ENCODE peak calls at places on chromosome 3, in seven cellular contexts. One of them, this sample, is unnamed.

GRCh38 chr3:31213869-31214486 is 318.7 kb upstream of the STT3B start:
- DNase-seq in sigmoid colon: no peak
- DNase-seq in lower leg skin: no peak
- DNase-seq in stomach: no peak
- DNase-seq in tibial nerve: no peak
- DNase-seq in transverse colon: peak
- DNase-seq in HCT116: no peak
- DNase-seq in this sample: no peak

GRCh38 chr3:48468329-48468731 is 21.8 kb downstream of the ATRIP start:
- DNase-seq in sigmoid colon: no peak
- DNase-seq in lower leg skin: no peak
- DNase-seq in stomach: peak
- DNase-seq in tibial nerve: no peak
- DNase-seq in transverse colon: peak
- DNase-seq in HCT116: no peak
- DNase-seq in this sample: peak

GRCh38 chr3:69085543-69086132 is 901 bp downstream of the ARL6IP5 start:
- DNase-seq in sigmoid colon: no peak
- DNase-seq in lower leg skin: no peak
- DNase-seq in stomach: peak
- DNase-seq in tibial nerve: no peak
- DNase-seq in transverse colon: peak
- DNase-seq in HCT116: no peak
- DNase-seq in this sample: peak

GRCh38 chr3:185716436-185717090 is 108.3 kb downstream of the IGF2BP2 start:
- DNase-seq in sigmoid colon: no peak
- DNase-seq in lower leg skin: no peak
- DNase-seq in stomach: no peak
- DNase-seq in tibial nerve: no peak
- DNase-seq in transverse colon: peak
- DNase-seq in HCT116: no peak
- DNase-seq in this sample: no peak

GRCh38 chr3:157868168-157868567 is 238.1 kb downstream of the SHOX2 start:
- DNase-seq in sigmoid colon: no peak
- DNase-seq in lower leg skin: no peak
- DNase-seq in stomach: no peak
- DNase-seq in tibial nerve: no peak
- DNase-seq in transverse colon: no peak
- DNase-seq in HCT116: no peak
- DNase-seq in this sample: no peak

GRCh38 chr3:139260041-139260486 is 83.8 kb upstream of the MRPS22 start:
- DNase-seq in sigmoid colon: no peak
- DNase-seq in lower leg skin: no peak
- DNase-seq in stomach: no peak
- DNase-seq in tibial nerve: no peak
- DNase-seq in transverse colon: no peak
- DNase-seq in HCT116: no peak
- DNase-seq in this sample: no peak

GRCh38 chr3:172140499-172141391 is 101.4 kb downstream of the FNDC3B start:
- DNase-seq in sigmoid colon: peak
- DNase-seq in lower leg skin: no peak
- DNase-seq in stomach: no peak
- DNase-seq in tibial nerve: no peak
- DNase-seq in transverse colon: peak
- DNase-seq in HCT116: no peak
- DNase-seq in this sample: peak

GRCh38 chr3:133448478-133449122 is 48.7 kb downstream of the BFSP2 start:
- DNase-seq in sigmoid colon: no peak
- DNase-seq in lower leg skin: no peak
- DNase-seq in stomach: no peak
- DNase-seq in tibial nerve: no peak
- DNase-seq in transverse colon: peak
- DNase-seq in HCT116: no peak
- DNase-seq in this sample: peak

GRCh38 chr3:156150434-156151066 is 30.2 kb downstream of the KCNAB1 start:
- DNase-seq in sigmoid colon: peak
- DNase-seq in lower leg skin: peak
- DNase-seq in stomach: peak
- DNase-seq in tibial nerve: peak
- DNase-seq in transverse colon: peak
- DNase-seq in HCT116: peak
- DNase-seq in this sample: peak

GRCh38 chr3:184230603-184231528 is 1.5 kb downstream of the VWA5B2 start:
- DNase-seq in sigmoid colon: no peak
- DNase-seq in lower leg skin: no peak
- DNase-seq in stomach: peak
- DNase-seq in tibial nerve: no peak
- DNase-seq in transverse colon: peak
- DNase-seq in HCT116: no peak
- DNase-seq in this sample: peak

GRCh38 chr3:183307749-183308148 is 54.7 kb downstream of the B3GNT5 start:
- DNase-seq in sigmoid colon: no peak
- DNase-seq in lower leg skin: no peak
- DNase-seq in stomach: no peak
- DNase-seq in tibial nerve: no peak
- DNase-seq in transverse colon: peak
- DNase-seq in HCT116: no peak
- DNase-seq in this sample: no peak

GRCh38 chr3:112327371-112327951 is 5.5 kb upstream of the CD200 start:
- DNase-seq in sigmoid colon: no peak
- DNase-seq in lower leg skin: no peak
- DNase-seq in stomach: no peak
- DNase-seq in tibial nerve: no peak
- DNase-seq in transverse colon: no peak
- DNase-seq in HCT116: peak
- DNase-seq in this sample: no peak

GRCh38 chr3:28292622-28293021 is 51.2 kb downstream of the CMC1 start:
- DNase-seq in sigmoid colon: no peak
- DNase-seq in lower leg skin: no peak
- DNase-seq in stomach: no peak
- DNase-seq in tibial nerve: no peak
- DNase-seq in transverse colon: no peak
- DNase-seq in HCT116: no peak
- DNase-seq in this sample: no peak

GRCh38 chr3:159854500-159855124 is 134.0 kb upstream of the IL12A start:
- DNase-seq in sigmoid colon: no peak
- DNase-seq in lower leg skin: no peak
- DNase-seq in stomach: no peak
- DNase-seq in tibial nerve: no peak
- DNase-seq in transverse colon: no peak
- DNase-seq in HCT116: peak
- DNase-seq in this sample: no peak

GRCh38 chr3:142595951-142596725 is at the start of gene PLS1:
- DNase-seq in sigmoid colon: peak
- DNase-seq in lower leg skin: peak
- DNase-seq in stomach: peak
- DNase-seq in tibial nerve: peak
- DNase-seq in transverse colon: peak
- DNase-seq in HCT116: peak
- DNase-seq in this sample: peak
- TF ChIP-seq POLR2A in sigmoid colon: peak
- TF ChIP-seq POLR2A in lower leg skin: no peak
- TF ChIP-seq POLR2A in stomach: no peak
- TF ChIP-seq POLR2A in tibial nerve: no peak
- TF ChIP-seq POLR2A in transverse colon: peak
- TF ChIP-seq POLR2A in HCT116: peak
- TF ChIP-seq POLR2A in this sample: peak

GRCh38 chr3:41202834-41203345 is 3.6 kb downstream of the CTNNB1 start:
- DNase-seq in sigmoid colon: no peak
- DNase-seq in lower leg skin: no peak
- DNase-seq in stomach: no peak
- DNase-seq in tibial nerve: no peak
- DNase-seq in transverse colon: no peak
- DNase-seq in HCT116: no peak
- DNase-seq in this sample: peak
- H3K4me3 ChIP-seq in sigmoid colon: no peak
- H3K4me3 ChIP-seq in lower leg skin: no peak
- H3K4me3 ChIP-seq in stomach: peak
- H3K4me3 ChIP-seq in tibial nerve: no peak
- H3K4me3 ChIP-seq in transverse colon: peak
- H3K4me3 ChIP-seq in HCT116: no peak
- H3K4me3 ChIP-seq in this sample: no peak

DNA sequence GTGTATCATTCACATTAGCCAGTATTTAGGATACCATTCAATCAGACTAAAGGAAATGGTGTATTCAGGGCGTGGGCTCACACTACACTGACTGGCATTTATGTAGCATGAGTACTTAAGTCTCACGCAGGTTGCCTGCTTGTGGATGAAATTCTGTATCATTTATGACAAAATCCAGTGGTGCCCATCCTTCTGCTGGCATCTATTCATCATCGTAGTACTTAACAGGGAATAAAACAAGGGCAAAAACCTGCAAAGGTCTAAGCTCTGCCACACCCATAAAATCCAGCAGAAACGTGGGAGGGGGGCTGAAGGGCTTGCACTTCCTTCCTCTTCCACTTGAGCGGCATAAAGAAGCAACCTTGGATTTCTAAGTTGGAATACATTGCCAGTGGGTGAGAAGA is 2.7 kb downstream of the GAP43 start:
- DNase-seq in sigmoid colon: no peak
- DNase-seq in lower leg skin: no peak
- DNase-seq in stomach: no peak
- DNase-seq in tibial nerve: no peak
- DNase-seq in transverse colon: no peak
- DNase-seq in HCT116: no peak
- DNase-seq in this sample: no peak
- TF ChIP-seq POLR2A in sigmoid colon: no peak
- TF ChIP-seq POLR2A in lower leg skin: no peak
- TF ChIP-seq POLR2A in stomach: no peak
- TF ChIP-seq POLR2A in tibial nerve: no peak
- TF ChIP-seq POLR2A in transverse colon: no peak
- TF ChIP-seq POLR2A in HCT116: no peak
- TF ChIP-seq POLR2A in this sample: no peak

GRCh38 chr3:169659096-169659521 is 4.4 kb downstream of the MECOM start:
- DNase-seq in sigmoid colon: no peak
- DNase-seq in lower leg skin: no peak
- DNase-seq in stomach: peak
- DNase-seq in tibial nerve: no peak
- DNase-seq in transverse colon: no peak
- DNase-seq in HCT116: no peak
- DNase-seq in this sample: peak
- H3K4me3 ChIP-seq in sigmoid colon: no peak
- H3K4me3 ChIP-seq in lower leg skin: no peak
- H3K4me3 ChIP-seq in stomach: peak
- H3K4me3 ChIP-seq in tibial nerve: no peak
- H3K4me3 ChIP-seq in transverse colon: no peak
- H3K4me3 ChIP-seq in HCT116: no peak
- H3K4me3 ChIP-seq in this sample: no peak

GRCh38 chr3:4723921-4724698 is 231.0 kb downstream of the ITPR1 start:
- DNase-seq in sigmoid colon: no peak
- DNase-seq in lower leg skin: no peak
- DNase-seq in stomach: no peak
- DNase-seq in tibial nerve: no peak
- DNase-seq in transverse colon: no peak
- DNase-seq in HCT116: no peak
- DNase-seq in this sample: peak
- TF ChIP-seq POLR2A in sigmoid colon: no peak
- TF ChIP-seq POLR2A in lower leg skin: no peak
- TF ChIP-seq POLR2A in stomach: no peak
- TF ChIP-seq POLR2A in tibial nerve: no peak
- TF ChIP-seq POLR2A in transverse colon: no peak
- TF ChIP-seq POLR2A in HCT116: no peak
- TF ChIP-seq POLR2A in this sample: no peak